ENCODE peak calls at places on chromosomes 16 and 17, in nine cellular contexts. Z, D, Y, I, Q, J, N, A and F are unnamed samples.

GRCh38 chr16:648071-648785 is 937 bp upstream of the WDR90 start:
- DNase-seq in Z (peak), D (no peak), Y (no peak), I (no peak), Q (no peak), J (peak), N (peak), A (peak), F (peak)

GRCh38 chr16:2532494-2533141 is 1.4 kb upstream of the CEMP1 start:
- DNase-seq in Z (peak), D (no peak), Y (peak), I (no peak), Q (no peak), J (peak), N (peak), A (peak), F (peak)

GRCh38 chr17:77476498-77476897 is 335.7 kb downstream of the SEC14L1 start:
- DNase-seq in Z (no peak), D (no peak), Y (no peak), I (no peak), Q (no peak), J (no peak), N (no peak), A (no peak), F (no peak)

GRCh38 chr17:73827627-73828241 is 183.5 kb upstream of the SDK2 start:
- DNase-seq in Z (no peak), D (no peak), Y (no peak), I (no peak), Q (no peak), J (no peak), N (peak), A (peak), F (peak)

GRCh38 chr17:6435968-6436367 is 1.0 kb upstream of the AIPL1 start:
- DNase-seq in Z (peak), D (peak), Y (no peak), I (peak), Q (peak), J (peak), N (peak), A (peak), F (peak)

GRCh38 chr17:39000021-39000601 is 32.9 kb upstream of the FBXO47 start:
- DNase-seq in Z (no peak), D (no peak), Y (no peak), I (no peak), Q (no peak), J (no peak), N (no peak), A (no peak), F (no peak)

GRCh38 chr17:45895969-45896793 is 1.8 kb downstream of the MAPT start:
- DNase-seq in Z (peak), D (no peak), Y (no peak), I (no peak), Q (no peak), J (no peak), N (no peak), A (no peak), F (no peak)

GRCh38 chr16:29815032-29815721 is 775 bp upstream of the PAGR1 start:
- DNase-seq in Z (peak), D (no peak), Y (no peak), I (no peak), Q (no peak), J (no peak), N (no peak), A (no peak), F (no peak)

GRCh38 chr16:80682435-80683070 is 121.8 kb downstream of the CDYL2 start:
- DNase-seq in Z (no peak), D (no peak), Y (no peak), I (peak), Q (no peak), J (no peak), N (peak), A (no peak), F (no peak)

GRCh38 chr16:2937170-2937569 is 25.4 kb downstream of the FLYWCH1 start:
- DNase-seq in Z (no peak), D (no peak), Y (no peak), I (no peak), Q (no peak), J (no peak), N (no peak), A (no peak), F (no peak)

GRCh38 chr17:57033296-57033695 is 51.8 kb upstream of the AKAP1 start:
- DNase-seq in Z (no peak), D (no peak), Y (no peak), I (no peak), Q (no peak), J (peak), N (no peak), A (peak), F (no peak)

DNA sequence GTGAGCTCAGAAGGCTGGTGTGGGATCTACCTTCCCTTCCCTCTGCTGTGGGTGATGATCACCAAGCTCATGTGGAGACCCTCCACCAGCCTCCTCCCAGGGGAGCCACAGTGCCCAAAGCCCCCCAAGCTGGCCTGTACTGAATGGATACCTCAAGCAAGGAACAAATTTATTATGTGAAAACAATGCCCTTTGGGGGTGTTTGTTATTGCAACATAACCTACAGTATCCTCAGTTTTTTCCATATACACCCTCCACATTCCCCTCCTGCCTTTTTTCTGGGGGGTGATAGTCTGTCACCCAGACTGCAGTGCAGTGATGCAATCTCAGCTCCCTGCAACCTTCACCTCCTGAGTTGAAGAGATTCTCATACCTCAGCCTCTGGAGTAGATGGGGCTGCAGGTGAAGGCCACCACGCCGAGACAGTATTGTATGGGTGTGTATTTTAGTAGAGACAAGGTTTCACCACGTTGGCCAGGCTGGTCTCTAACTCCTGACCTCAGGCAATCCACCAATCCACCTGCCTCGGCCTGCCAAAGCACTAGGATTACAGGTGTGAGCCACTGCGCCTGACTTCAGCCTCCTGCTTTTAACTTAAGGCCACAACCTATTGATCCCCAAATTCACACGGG is 215.9 kb downstream of the CPPED1 start:
- DNase-seq in Z (no peak), D (no peak), Y (no peak), I (no peak), Q (no peak), J (no peak), N (no peak), A (no peak), F (no peak)
- TF ChIP-seq CTCF in Z (no peak), D (no peak), Y (no peak), I (no peak), Q (no peak), J (no peak), N (no peak), A (no peak), F (no peak)

GRCh38 chr17:18331879-18332278 is 16.8 kb downstream of the SMCR8 start:
- DNase-seq in Z (no peak), D (no peak), Y (no peak), I (no peak), Q (no peak), J (no peak), N (no peak), A (no peak), F (no peak)
- TF ChIP-seq CTCF in Z (no peak), D (no peak), Y (no peak), I (no peak), Q (no peak), J (no peak), N (no peak), A (no peak), F (no peak)

DNA sequence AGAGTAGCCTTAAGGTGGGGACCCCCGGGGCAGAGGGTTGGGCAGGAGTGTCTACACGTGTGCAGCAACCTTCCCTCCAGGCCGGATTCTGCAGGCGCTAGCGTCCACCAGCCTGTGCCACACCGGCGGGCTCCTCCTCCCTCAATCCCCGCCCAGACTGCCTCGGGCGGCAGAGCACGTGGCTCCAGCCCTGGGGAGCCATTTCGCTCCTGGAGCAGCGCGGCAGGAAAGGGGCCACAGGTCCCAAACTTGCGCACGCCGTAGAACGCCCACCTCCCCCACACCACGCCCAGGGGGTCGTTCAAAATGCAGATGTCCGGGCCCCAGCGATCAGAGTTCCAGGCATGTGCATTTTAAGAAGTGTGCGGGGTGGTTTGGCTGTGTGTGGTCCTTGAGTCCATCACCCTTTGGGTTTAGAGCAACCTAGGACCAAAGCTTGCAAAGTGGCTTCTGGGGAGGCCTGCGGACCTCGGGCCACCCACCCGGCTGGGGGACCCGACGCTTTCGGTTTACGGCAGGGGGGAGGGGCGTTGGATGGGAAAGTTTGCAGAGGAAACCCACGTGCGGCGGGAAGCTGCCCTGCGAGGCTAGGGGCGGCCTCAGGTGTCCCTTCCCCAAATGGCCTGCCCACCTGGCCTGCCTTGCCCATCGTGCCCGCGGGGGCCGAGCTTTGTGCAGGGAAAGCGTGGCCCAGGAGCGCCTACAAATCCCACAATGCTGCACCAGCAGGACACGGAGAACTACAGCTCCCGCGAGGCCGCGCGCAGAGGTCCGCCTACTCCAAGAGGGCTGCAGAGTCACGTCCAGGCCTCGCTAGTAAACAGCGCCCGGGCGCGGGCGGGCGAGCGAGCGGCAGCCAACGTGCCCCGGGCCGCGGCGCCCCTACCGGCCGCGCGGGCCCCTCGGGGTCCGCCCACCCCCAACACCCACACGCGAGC is 1.4 kb downstream of the TFAP4 start:
- DNase-seq in Z (peak), D (peak), Y (peak), I (peak), Q (peak), J (peak), N (peak), A (peak), F (peak)
- TF ChIP-seq CTCF in Z (no peak), D (peak), Y (no peak), I (no peak), Q (peak), J (no peak), N (no peak), A (no peak), F (peak)

DNA sequence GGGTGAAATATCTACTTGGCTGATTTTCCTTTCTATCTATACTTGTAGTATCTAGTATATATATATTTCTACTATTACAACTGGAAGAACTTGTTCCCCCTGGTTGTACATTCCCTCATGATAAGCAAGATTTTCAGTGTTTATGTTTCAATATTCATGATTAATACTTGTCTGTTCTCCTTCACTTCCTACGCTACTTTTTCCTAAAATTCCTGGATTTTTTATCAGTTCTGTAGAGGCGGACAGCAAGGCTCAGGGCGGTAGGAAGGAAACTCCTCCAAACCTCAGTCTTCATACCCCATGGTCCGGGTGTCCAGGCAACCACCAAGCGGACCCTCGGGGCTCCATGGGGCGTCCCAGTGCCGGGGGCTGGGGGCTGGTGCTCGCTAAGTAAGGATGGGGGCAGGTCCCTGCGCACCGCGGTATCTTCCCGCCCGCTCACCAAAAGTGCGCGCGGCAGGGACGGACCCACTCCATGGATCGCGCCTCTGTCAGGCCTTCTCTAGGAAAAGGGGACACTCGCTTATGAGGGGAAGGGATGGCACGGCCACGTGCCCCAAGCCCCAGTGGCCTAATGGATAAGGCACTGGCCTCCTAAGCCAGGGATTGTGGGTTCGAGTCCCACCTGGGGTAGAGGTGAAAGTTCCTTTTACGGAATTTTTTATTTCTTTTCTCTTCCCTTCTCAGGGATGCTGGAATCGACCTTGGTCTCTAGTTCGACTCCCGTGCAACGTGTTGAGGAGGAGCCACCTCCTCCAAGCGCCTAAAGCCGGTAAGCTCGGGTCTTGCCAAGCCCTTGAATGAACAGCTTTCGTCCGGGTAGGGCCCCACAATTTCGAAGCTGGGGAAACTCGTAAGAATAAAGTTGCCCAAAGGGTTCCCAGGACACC is 13.2 kb downstream of the ATP5PD start:
- DNase-seq in Z (peak), D (peak), Y (peak), I (peak), Q (peak), J (peak), N (peak), A (peak), F (peak)
- TF ChIP-seq CTCF in Z (no peak), D (no peak), Y (no peak), I (peak), Q (no peak), J (no peak), N (no peak), A (peak), F (no peak)

GRCh38 chr17:2936771-2937321 is 126.6 kb downstream of the OR1D5 start:
- DNase-seq in Z (no peak), D (no peak), Y (no peak), I (no peak), Q (no peak), J (no peak), N (no peak), A (no peak), F (no peak)

GRCh38 chr17:2935622-2936021 is 127.8 kb downstream of the OR1D5 start:
- DNase-seq in Z (no peak), D (no peak), Y (no peak), I (no peak), Q (no peak), J (no peak), N (no peak), A (no peak), F (no peak)

GRCh38 chr17:2936351-2936750 is 127.1 kb downstream of the OR1D5 start:
- DNase-seq in Z (no peak), D (no peak), Y (no peak), I (no peak), Q (no peak), J (no peak), N (no peak), A (no peak), F (no peak)

GRCh38 chr17:2939714-2940351 is 123.6 kb downstream of the OR1D5 start:
- DNase-seq in Z (no peak), D (no peak), Y (no peak), I (no peak), Q (no peak), J (peak), N (no peak), A (no peak), F (peak)

DNA sequence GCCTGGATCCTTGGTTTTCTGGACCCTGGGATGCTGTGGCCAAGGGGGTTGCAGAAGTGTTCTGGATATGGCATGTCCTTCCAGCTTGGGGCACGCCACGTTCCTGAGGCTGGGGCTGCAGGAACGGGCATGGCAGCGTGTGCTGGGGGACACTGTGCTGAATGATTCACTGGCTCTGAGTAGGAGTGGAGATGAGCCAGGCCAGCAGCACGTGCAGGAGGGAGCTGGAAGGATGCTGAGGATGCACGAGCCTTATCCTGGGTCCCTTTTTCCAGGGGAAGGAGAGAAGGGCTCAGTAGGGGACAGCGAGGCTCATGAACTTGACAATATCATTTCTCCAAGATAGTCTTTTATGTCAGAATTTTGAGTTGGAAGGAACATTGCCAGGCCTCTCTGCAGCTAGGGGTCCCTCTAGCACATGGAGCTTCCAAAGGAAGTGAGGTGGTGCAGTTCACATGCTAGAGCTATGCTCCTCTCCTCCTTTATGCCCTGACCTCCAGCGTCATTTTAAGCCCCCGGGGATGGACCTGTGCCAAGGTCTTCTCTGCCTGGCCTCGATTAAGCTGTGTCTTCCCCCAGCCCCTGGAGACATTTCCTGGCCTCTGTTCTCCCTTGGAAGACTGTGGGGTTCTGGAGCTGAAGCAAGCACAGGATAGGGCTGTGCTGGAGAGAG is 125.9 kb downstream of the OR1D5 start:
- DNase-seq in Z (no peak), D (no peak), Y (no peak), I (no peak), Q (no peak), J (no peak), N (no peak), A (no peak), F (no peak)
- TF ChIP-seq CTCF in Z (no peak), D (no peak), Y (no peak), I (peak), Q (no peak), J (no peak), N (peak), A (no peak), F (no peak)

GRCh38 chr16:9050102-9050830 is 41.2 kb upstream of the HAPSTR1 start:
- DNase-seq in Z (peak), D (peak), Y (no peak), I (no peak), Q (no peak), J (no peak), N (peak), A (no peak), F (peak)
- TF ChIP-seq CTCF in Z (peak), D (peak), Y (peak), I (peak), Q (peak), J (no peak), N (peak), A (no peak), F (peak)

GRCh38 chr17:50146230-50146926 is 4.1 kb downstream of the PPP1R9B start:
- DNase-seq in Z (no peak), D (no peak), Y (no peak), I (no peak), Q (no peak), J (no peak), N (no peak), A (no peak), F (no peak)
- TF ChIP-seq CTCF in Z (no peak), D (no peak), Y (no peak), I (no peak), Q (no peak), J (no peak), N (no peak), A (no peak), F (no peak)

DNA sequence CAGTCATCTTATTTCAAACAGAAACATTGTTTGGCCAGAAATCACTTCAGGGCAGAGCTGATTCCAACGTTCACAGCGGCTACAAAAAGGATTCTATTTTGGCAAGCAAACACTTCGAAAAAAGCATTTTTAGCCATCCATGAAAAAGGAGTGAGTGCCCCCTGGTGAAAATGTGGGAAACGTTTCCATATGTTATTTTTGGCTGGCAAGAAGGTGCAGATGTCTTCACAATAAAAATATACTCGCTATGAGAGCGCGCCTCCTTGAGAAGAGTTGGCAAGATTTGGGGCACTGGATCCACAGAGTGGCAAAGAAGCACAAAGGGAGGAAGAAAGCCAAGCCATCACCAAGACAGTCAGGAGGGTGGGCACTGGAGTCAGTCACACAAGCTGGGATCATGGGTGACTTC is 191.1 kb downstream of the CHD9NB start:
- DNase-seq in Z (peak), D (peak), Y (no peak), I (no peak), Q (no peak), J (peak), N (peak), A (no peak), F (no peak)
- TF ChIP-seq CTCF in Z (peak), D (peak), Y (no peak), I (no peak), Q (peak), J (peak), N (peak), A (peak), F (peak)